ENCODE peak calls at places on chromosomes 2 and 18, in five cellular contexts. D is right atrium auricular region; Y is aorta; U is A549; O is stimulated activated CD8-positive, alpha-beta memory T cell treated with anti-CD3 and anti-CD28 coated beads, Interleukin-15, amount 100 ng/mL, for 24 hours. R is an unnamed sample.

GRCh38 chr2:55478610-55479301 is 40.8 kb upstream of the CFAP36 start:
- DNase-seq in D (no peak), Y (no peak), U (no peak), O (no peak), R (no peak)

GRCh38 chr2:146874260-146874658 is 970.6 kb upstream of the ACVR2A start:
- DNase-seq in D (no peak), Y (no peak), U (peak), O (no peak), R (no peak)

GRCh38 chr2:113068706-113069485 is 1.1 kb downstream of the IL1F10 start:
- DNase-seq in D (no peak), Y (no peak), U (no peak), O (no peak), R (no peak)

GRCh38 chr2:72989770-72990556 is 72.6 kb downstream of the EMX1 start:
- DNase-seq in D (no peak), Y (peak), U (no peak), O (no peak), R (no peak)

GRCh38 chr2:20453087-20453486 is 6.2 kb downstream of the RHOB start:
- DNase-seq in D (peak), Y (no peak), U (no peak), O (no peak), R (no peak)

GRCh38 chr2:182615036-182615435 is 101.0 kb upstream of the DNAJC10 start:
- DNase-seq in D (no peak), Y (no peak), U (no peak), O (no peak), R (no peak)

GRCh38 chr2:192498747-192499146 is 304.0 kb upstream of the TMEFF2 start:
- DNase-seq in D (no peak), Y (no peak), U (no peak), O (no peak), R (no peak)

GRCh38 chr18:57741273-57741672 is 61.8 kb downstream of the ATP8B1 start:
- DNase-seq in D (no peak), Y (no peak), U (no peak), O (no peak), R (no peak)

GRCh38 chr18:49304746-49305145 is 155.7 kb downstream of the DYM start:
- DNase-seq in D (no peak), Y (no peak), U (no peak), O (no peak), R (no peak)

GRCh38 chr2:73896362-73897239 is 3.8 kb downstream of the ACTG2 start:
- DNase-seq in D (no peak), Y (peak), U (no peak), O (no peak), R (peak)

GRCh38 chr2:122340246-122340645 is 584.8 kb downstream of the TSN start:
- DNase-seq in D (no peak), Y (no peak), U (no peak), O (no peak), R (no peak)

R was measured in GOT3.